ENCODE peak calls at places on chromosomes 4 and X, in six cellular contexts. One of them, this sample, is unnamed.

GRCh38 chrX:68832516-68833447 is 4.0 kb downstream of the EFNB1 start:
- DNase-seq in lower leg skin: no peak
- DNase-seq in erythroblast: no peak
- DNase-seq in adrenal gland: no peak
- DNase-seq in uterus: no peak
- DNase-seq in ovary: peak
- DNase-seq in this sample: no peak

GRCh38 chr4:128521634-128522253 is 234.1 kb upstream of the PGRMC2 start:
- DNase-seq in ovary: no peak
- DNase-seq in lower leg skin: no peak
- DNase-seq in erythroblast: no peak
- DNase-seq in adrenal gland: peak
- DNase-seq in uterus: no peak
- DNase-seq in this sample: no peak

GRCh38 chr4:15653864-15654391 is 1.2 kb downstream of the FBXL5 start:
- DNase-seq in ovary: peak
- DNase-seq in lower leg skin: no peak
- DNase-seq in adrenal gland: peak
- DNase-seq in uterus: no peak
- DNase-seq in erythroblast: peak
- DNase-seq in this sample: no peak

GRCh38 chr4:51895816-51896408 is 53.0 kb downstream of the DCUN1D4 start:
- DNase-seq in uterus: peak
- DNase-seq in adrenal gland: peak
- DNase-seq in ovary: peak
- DNase-seq in erythroblast: peak
- DNase-seq in lower leg skin: peak
- DNase-seq in this sample: peak

GRCh38 chrX:146278381-146278780 is 460.8 kb downstream of the SLITRK2 start:
- DNase-seq in erythroblast: no peak
- DNase-seq in adrenal gland: peak
- DNase-seq in uterus: no peak
- DNase-seq in ovary: no peak
- DNase-seq in lower leg skin: no peak
- DNase-seq in this sample: no peak

GRCh38 chrX:20968996-20969395 is 405.2 kb upstream of the CNKSR2 start:
- DNase-seq in lower leg skin: no peak
- DNase-seq in erythroblast: no peak
- DNase-seq in ovary: no peak
- DNase-seq in adrenal gland: no peak
- DNase-seq in uterus: no peak
- DNase-seq in this sample: no peak

GRCh38 chr4:121370729-121371325 is 10.0 kb downstream of the QRFPR start:
- DNase-seq in lower leg skin: peak
- DNase-seq in adrenal gland: peak
- DNase-seq in erythroblast: peak
- DNase-seq in uterus: peak
- DNase-seq in ovary: peak
- DNase-seq in this sample: no peak

GRCh38 chrX:154013614-154014360 is 5.9 kb downstream of the IRAK1 start:
- DNase-seq in uterus: no peak
- DNase-seq in erythroblast: peak
- DNase-seq in adrenal gland: no peak
- DNase-seq in lower leg skin: no peak
- DNase-seq in ovary: peak
- DNase-seq in this sample: no peak

GRCh38 chrX:129984196-129984962 is 1.9 kb downstream of the BCORL1 start:
- DNase-seq in adrenal gland: peak
- DNase-seq in lower leg skin: no peak
- DNase-seq in uterus: peak
- DNase-seq in ovary: peak
- DNase-seq in erythroblast: peak
- DNase-seq in this sample: peak

GRCh38 chr4:113106076-113106475 is 56.6 kb downstream of the ANK2 start:
- DNase-seq in adrenal gland: no peak
- DNase-seq in ovary: no peak
- DNase-seq in erythroblast: no peak
- DNase-seq in uterus: no peak
- DNase-seq in lower leg skin: no peak
- DNase-seq in this sample: no peak

GRCh38 chr4:119284876-119285611 is 36.9 kb downstream of the FABP2 start:
- DNase-seq in lower leg skin: no peak
- DNase-seq in uterus: no peak
- DNase-seq in ovary: no peak
- DNase-seq in adrenal gland: no peak
- DNase-seq in erythroblast: no peak
- DNase-seq in this sample: no peak

GRCh38 chr4:123877561-123877960 is 481.0 kb downstream of the SPRY1 start:
- DNase-seq in ovary: no peak
- DNase-seq in lower leg skin: no peak
- DNase-seq in uterus: no peak
- DNase-seq in adrenal gland: peak
- DNase-seq in erythroblast: no peak
- DNase-seq in this sample: no peak

GRCh38 chr4:1043658-1044468 is 32.4 kb downstream of the FGFRL1 start:
- DNase-seq in lower leg skin: peak
- DNase-seq in adrenal gland: peak
- DNase-seq in erythroblast: no peak
- DNase-seq in ovary: peak
- DNase-seq in uterus: peak
- DNase-seq in this sample: peak

GRCh38 chr4:141538001-141538400 is 98.4 kb upstream of the IL15 start:
- DNase-seq in erythroblast: no peak
- DNase-seq in uterus: no peak
- DNase-seq in adrenal gland: no peak
- DNase-seq in lower leg skin: no peak
- DNase-seq in ovary: no peak
- DNase-seq in this sample: no peak

GRCh38 chr4:78336093-78336943 is 215.3 kb upstream of the ANXA3 start:
- DNase-seq in uterus: no peak
- DNase-seq in ovary: no peak
- DNase-seq in adrenal gland: peak
- DNase-seq in lower leg skin: no peak
- DNase-seq in erythroblast: no peak
- DNase-seq in this sample: no peak

GRCh38 chr4:185470503-185471195 is 884 bp downstream of the CCDC110 start:
- DNase-seq in lower leg skin: peak
- DNase-seq in ovary: peak
- DNase-seq in uterus: peak
- DNase-seq in adrenal gland: peak
- DNase-seq in erythroblast: peak
- DNase-seq in this sample: no peak

GRCh38 chr4:155973639-155974475 is 20.2 kb upstream of the CTSO start:
- DNase-seq in adrenal gland: no peak
- DNase-seq in lower leg skin: no peak
- DNase-seq in uterus: no peak
- DNase-seq in ovary: no peak
- DNase-seq in erythroblast: no peak
- DNase-seq in this sample: no peak

GRCh38 chrX:133493366-133493765 is 78.1 kb upstream of the GPC4 start:
- DNase-seq in ovary: no peak
- DNase-seq in adrenal gland: no peak
- DNase-seq in lower leg skin: no peak
- DNase-seq in uterus: no peak
- DNase-seq in erythroblast: no peak
- DNase-seq in this sample: no peak

GRCh38 chrX:39779952-39780783 is 317.6 kb downstream of the BCOR start:
- DNase-seq in erythroblast: no peak
- DNase-seq in adrenal gland: no peak
- DNase-seq in uterus: no peak
- DNase-seq in ovary: no peak
- DNase-seq in lower leg skin: no peak
- DNase-seq in this sample: no peak

GRCh38 chrX:49190783-49191032 is 4.5 kb upstream of the PRICKLE3 start:
- DNase-seq in adrenal gland: no peak
- DNase-seq in erythroblast: no peak
- DNase-seq in uterus: no peak
- DNase-seq in ovary: no peak
- DNase-seq in lower leg skin: no peak
- DNase-seq in this sample: no peak
- TF ChIP-seq POLR2A in adrenal gland: peak
- TF ChIP-seq POLR2A in erythroblast: no peak
- TF ChIP-seq POLR2A in uterus: peak
- TF ChIP-seq POLR2A in ovary: peak
- TF ChIP-seq POLR2A in lower leg skin: no peak
- TF ChIP-seq POLR2A in this sample: peak

DNA sequence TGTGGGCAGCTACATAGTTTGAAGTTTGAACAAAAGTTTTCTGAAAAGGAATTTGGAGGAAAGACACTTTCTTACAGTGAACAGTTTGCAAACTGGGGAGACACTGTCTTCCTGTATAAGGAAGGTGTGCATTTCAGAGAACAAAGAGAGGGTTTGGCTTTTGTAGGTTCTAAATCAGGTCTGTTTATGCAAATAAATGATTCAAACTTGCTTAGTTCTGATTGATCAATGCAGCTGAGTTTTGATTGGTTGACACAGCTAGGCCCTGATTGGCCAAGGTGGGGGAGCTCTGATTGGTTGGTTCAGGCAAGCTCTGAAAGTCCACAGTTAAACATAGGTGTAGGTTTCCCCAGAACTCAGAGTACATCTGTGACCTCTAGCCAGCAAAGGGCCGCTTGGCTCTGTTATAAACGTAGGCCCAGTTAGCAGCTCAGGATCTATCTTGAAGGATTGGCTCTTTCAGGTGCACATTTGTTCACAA is 63.0 kb upstream of the ENPP6 start:
- DNase-seq in uterus: no peak
- DNase-seq in lower leg skin: no peak
- DNase-seq in ovary: no peak
- DNase-seq in adrenal gland: no peak
- DNase-seq in erythroblast: no peak
- DNase-seq in this sample: no peak
- TF ChIP-seq POLR2A in uterus: no peak
- TF ChIP-seq POLR2A in lower leg skin: no peak
- TF ChIP-seq POLR2A in ovary: no peak
- TF ChIP-seq POLR2A in adrenal gland: no peak
- TF ChIP-seq POLR2A in erythroblast: no peak
- TF ChIP-seq POLR2A in this sample: no peak

GRCh38 chrX:54758114-54759055 is 39.7 kb downstream of the ITIH6 start:
- DNase-seq in ovary: no peak
- DNase-seq in erythroblast: peak
- DNase-seq in adrenal gland: no peak
- DNase-seq in lower leg skin: no peak
- DNase-seq in uterus: no peak
- DNase-seq in this sample: no peak
- TF ChIP-seq POLR2A in ovary: no peak
- TF ChIP-seq POLR2A in erythroblast: no peak
- TF ChIP-seq POLR2A in adrenal gland: no peak
- TF ChIP-seq POLR2A in lower leg skin: no peak
- TF ChIP-seq POLR2A in uterus: no peak
- TF ChIP-seq POLR2A in this sample: no peak

GRCh38 chr4:7842384-7843279 is 97.0 kb downstream of the AFAP1 start:
- DNase-seq in lower leg skin: peak
- DNase-seq in erythroblast: no peak
- DNase-seq in adrenal gland: peak
- DNase-seq in ovary: peak
- DNase-seq in uterus: peak
- DNase-seq in this sample: peak
- TF ChIP-seq POLR2A in lower leg skin: no peak
- TF ChIP-seq POLR2A in erythroblast: no peak
- TF ChIP-seq POLR2A in adrenal gland: no peak
- TF ChIP-seq POLR2A in ovary: no peak
- TF ChIP-seq POLR2A in uterus: no peak
- TF ChIP-seq POLR2A in this sample: peak

GRCh38 chrX:108087792-108088191 is 3.5 kb downstream of the PSMD10 start:
- DNase-seq in lower leg skin: no peak
- DNase-seq in uterus: no peak
- DNase-seq in erythroblast: peak
- DNase-seq in adrenal gland: no peak
- DNase-seq in ovary: no peak
- DNase-seq in this sample: no peak
- TF ChIP-seq POLR2A in lower leg skin: no peak
- TF ChIP-seq POLR2A in uterus: no peak
- TF ChIP-seq POLR2A in erythroblast: no peak
- TF ChIP-seq POLR2A in adrenal gland: no peak
- TF ChIP-seq POLR2A in ovary: no peak
- TF ChIP-seq POLR2A in this sample: no peak